ENCODE peak calls at places on chromosomes 2 and 18, in five cellular contexts. Q, P, V, S and I are unnamed samples.

GRCh38 chr2:210895132-210895531 is 338.7 kb downstream of the CPS1 start:
- DNase-seq in S (no peak), Q (no peak), V (no peak), P (no peak), I (no peak)

GRCh38 chr2:206736935-206737334 is 18.7 kb upstream of the DYTN start:
- DNase-seq in Q (no peak), S (no peak), P (no peak), V (no peak), I (no peak)

GRCh38 chr2:147288131-147288530 is 556.7 kb upstream of the ACVR2A start:
- DNase-seq in Q (no peak), S (no peak), V (no peak), P (no peak), I (no peak)

GRCh38 chr2:207772081-207772843 is 2.6 kb upstream of the FZD5 start:
- DNase-seq in Q (peak; percentile 65), P (no peak), S (no peak), V (peak; percentile 48), I (no peak)

GRCh38 chr2:3461781-3462492 is 57.4 kb downstream of the ADI1 start:
- DNase-seq in P (peak; percentile 53), V (peak; percentile 50), S (peak; percentile 38), Q (no peak), I (no peak)

GRCh38 chr18:3217930-3218647 is 1.7 kb downstream of the MYOM1 start:
- DNase-seq in Q (no peak), S (no peak), V (no peak), P (no peak), I (no peak)

GRCh38 chr2:230975927-230976326 is 20.0 kb upstream of the SPATA3 start:
- DNase-seq in Q (peak; percentile 26), S (no peak), V (no peak), P (no peak), I (no peak)

GRCh38 chr2:190791983-190792575 is 88.5 kb upstream of the GLS start:
- DNase-seq in V (no peak), P (no peak), Q (no peak), S (no peak), I (no peak)

GRCh38 chr18:58862404-58862803 is 2.3 kb upstream of the ZNF532 start:
- DNase-seq in V (no peak), P (no peak), S (no peak), Q (no peak), I (no peak)

GRCh38 chr2:206275274-206276160 is 1.1 kb downstream of the ZDBF2 start:
- DNase-seq in V (no peak), P (peak; percentile 34), S (peak; percentile 20), Q (no peak), I (no peak)

DNA sequence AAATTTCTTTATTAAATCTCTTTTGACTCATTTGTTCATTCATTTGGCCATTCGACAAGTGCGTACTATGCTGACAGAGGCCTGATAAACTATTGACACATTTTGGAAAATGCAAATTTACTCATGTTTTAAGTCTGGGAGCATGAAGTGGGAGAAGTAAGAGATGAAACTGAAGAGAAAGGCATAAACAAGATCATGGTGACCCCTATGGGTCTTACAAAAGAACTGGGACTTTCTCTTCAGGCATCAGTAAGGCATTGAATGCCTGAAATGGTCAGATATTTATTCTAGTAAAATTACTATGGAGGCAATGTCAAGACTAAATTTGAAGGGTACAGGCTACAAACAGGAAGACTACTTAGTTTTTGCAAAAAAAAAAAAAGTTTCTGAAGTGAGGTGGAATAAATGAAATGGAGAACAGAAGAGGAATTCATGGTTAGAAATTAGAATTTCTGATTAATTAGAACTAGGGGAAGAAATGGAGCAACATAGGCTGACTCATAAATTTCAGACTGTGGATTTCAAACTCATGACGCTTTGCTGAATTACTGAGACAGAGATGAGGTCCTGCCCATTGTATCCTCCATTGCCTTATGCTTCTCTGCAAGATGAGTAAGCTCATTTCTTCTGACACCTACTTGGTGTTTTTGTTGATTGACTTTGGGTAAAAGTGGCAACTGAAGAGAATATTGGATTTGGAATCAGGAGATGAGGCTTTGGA is 32.7 kb downstream of the VSNL1 start:
- DNase-seq in S (no peak), P (no peak), Q (no peak), V (no peak), I (no peak)
- TF ChIP-seq CTCF in S (no peak), P (no peak), Q (no peak), V (no peak), I (peak; percentile 43)

GRCh38 chr18:46166261-46166970 is 62.2 kb downstream of the HAUS1 start:
- DNase-seq in S (no peak), P (no peak), V (no peak), Q (no peak), I (no peak)
- TF ChIP-seq CTCF in S (no peak), P (no peak), V (no peak), Q (no peak), I (no peak)

DNA sequence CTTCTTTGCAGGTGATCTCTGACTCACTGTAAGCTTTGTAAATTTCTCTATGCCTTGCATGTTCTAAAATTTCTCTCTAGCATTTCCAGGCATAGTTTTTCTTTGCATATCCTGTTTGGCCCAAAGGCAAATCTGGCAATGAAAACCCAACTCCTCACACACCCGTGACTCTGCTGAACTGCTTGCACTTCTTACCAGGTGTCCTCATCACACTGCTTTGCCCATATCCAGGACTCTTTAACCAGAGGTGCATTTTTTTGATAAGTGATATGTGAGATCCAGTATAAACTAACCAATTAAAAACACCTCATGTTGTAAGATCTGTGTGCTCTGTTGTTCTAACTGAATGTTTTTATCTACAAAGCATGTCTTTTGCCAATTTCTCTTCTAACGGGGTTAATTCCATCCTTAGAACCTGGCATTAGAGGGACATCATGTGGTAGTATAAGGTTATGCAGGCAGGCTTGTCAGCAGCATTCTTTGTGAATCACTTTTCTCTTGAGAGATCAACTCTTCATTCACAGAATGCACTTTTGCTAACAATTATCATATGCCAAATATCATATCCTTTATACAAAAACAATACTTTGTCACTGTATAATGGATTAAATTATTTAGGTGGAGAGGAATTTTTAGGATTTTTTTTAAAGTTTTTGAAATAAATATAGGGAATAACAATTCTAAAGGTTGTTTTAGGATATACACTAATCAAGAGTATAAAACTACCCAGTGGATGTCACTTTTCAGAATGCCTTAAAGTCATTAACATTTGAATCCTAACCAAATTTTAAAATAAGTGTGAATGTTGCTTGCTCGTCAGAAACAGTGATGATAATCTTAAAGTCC is 20.8 kb upstream of the TMX3 start:
- DNase-seq in P (peak; percentile 62), S (no peak), Q (no peak), V (no peak), I (no peak)
- TF ChIP-seq CTCF in P (peak; percentile 86), S (peak; percentile 70), Q (peak; percentile 53), V (peak; percentile 79), I (peak; percentile 71)

DNA sequence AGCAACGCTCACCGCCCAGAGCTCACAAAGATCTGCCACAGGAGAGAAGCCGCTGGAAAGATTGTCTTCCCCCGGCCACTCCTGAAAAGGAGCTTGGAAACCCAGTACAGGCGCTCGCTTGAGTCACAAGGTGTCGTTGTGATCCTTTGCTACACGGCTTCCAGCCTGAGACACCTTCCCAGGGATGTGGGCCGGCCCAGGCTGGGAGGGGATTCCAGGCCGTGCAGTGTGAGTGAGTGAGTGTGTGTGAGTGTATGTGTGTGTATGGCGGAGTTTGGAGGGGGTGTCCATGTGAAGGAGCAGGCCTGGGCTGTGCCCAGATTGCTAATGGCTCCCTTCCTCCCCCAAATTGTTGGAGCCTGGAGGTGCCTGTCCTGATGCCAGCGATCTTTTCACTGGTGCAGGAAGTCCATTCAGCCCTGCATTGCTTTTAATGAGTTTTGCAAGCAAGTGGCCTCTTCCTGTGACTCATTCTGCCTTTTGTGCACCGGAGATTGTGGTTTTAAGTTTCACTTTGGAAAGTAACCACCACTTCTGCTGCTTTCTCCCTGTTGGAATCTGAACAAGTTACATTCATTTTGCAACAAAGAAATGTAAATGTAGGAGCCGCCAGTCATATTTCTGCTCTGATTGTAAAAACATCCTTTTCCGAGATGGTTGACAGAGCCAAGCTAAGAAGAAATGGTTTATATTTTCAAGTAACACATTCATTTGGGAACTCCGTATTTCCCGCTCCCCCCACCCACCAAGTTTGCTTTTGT is 83.7 kb downstream of the LPIN1 start:
- DNase-seq in P (peak; percentile 98), S (peak; percentile 30), V (peak; percentile 86), Q (peak; percentile 83), I (peak; percentile 63)
- TF ChIP-seq CTCF in P (peak; percentile 26), S (peak; percentile 31), V (peak; percentile 68), Q (no peak), I (no peak)

GRCh38 chr2:203396667-203397066 is 68.5 kb downstream of the ABI2 start:
- DNase-seq in V (no peak), S (no peak), Q (no peak), P (no peak), I (no peak)

GRCh38 chr2:203395858-203396257 is 67.7 kb downstream of the ABI2 start:
- DNase-seq in S (no peak), P (no peak), V (no peak), Q (no peak), I (no peak)

GRCh38 chr2:203399031-203399430 is 70.8 kb downstream of the ABI2 start:
- DNase-seq in Q (no peak), P (no peak), S (no peak), V (no peak), I (no peak)

DNA sequence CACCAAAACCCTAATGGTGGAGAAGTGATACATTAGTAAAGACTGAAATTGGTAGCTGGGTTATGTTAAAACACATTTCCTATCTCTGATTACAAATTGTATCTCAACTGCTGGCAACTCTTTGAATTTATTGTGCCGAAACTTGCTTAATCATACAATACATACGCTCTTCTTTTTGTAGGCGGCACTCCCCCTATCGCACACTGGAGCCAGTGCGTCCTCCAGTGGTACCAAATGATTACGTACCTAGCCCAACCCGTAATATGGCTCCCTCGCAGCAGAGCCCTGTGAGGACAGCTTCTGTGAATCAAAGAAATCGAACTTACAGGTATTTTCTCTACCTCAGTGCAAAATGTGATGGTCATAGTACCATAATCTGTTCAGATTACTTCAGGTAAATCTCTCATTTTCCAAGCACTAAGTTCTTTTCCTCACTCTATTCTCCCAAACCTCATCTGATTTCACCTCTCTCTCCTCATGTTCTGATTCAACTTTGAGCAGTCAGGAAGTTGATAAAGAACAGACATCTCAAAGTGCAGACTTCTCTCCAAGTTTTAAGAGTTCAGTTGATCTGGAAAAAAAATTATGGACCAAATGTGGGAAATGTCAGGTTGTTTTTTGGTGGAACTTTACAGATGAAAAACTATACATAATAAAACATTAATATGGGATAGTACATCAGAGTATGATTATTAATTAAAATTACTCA is 66.5 kb downstream of the ABI2 start:
- DNase-seq in V (no peak), S (no peak), Q (no peak), P (no peak), I (no peak)
- TF ChIP-seq CTCF in V (peak; percentile 28), S (no peak), Q (no peak), P (no peak), I (no peak)